ENCODE peak calls at places on chromosome 20, in seven cellular contexts. Y, Q, T, L, S, A and X are unnamed samples.

GRCh38 chr20:63119451-63120285 is 96.3 kb downstream of the YTHDF1 start:
- DNase-seq in Y (no peak), T (no peak), L (no peak), S (no peak), Q (no peak), A (no peak), X (no peak)

GRCh38 chr20:62258499-62259293 is 20.4 kb downstream of the OSBPL2 start:
- DNase-seq in Q (no peak), S (no peak), T (no peak), Y (no peak), A (no peak), L (peak; percentile 42), X (no peak)

GRCh38 chr20:8805737-8806442 is 263.0 kb upstream of the PLCB4 start:
- DNase-seq in A (no peak), Y (no peak), Q (no peak), S (no peak), T (no peak), L (no peak), X (no peak)

GRCh38 chr20:48668451-48668946 is 159.3 kb downstream of the PREX1 start:
- DNase-seq in Y (no peak), Q (no peak), L (no peak), A (no peak), T (no peak), S (peak; percentile 40), X (peak; percentile 76)

GRCh38 chr20:54510546-54511129 is 35.2 kb downstream of the DOK5 start:
- DNase-seq in Y (no peak), A (no peak), Q (no peak), T (no peak), L (no peak), S (peak; percentile 4), X (no peak)

GRCh38 chr20:7650481-7650880 is 289.8 kb downstream of the HAO1 start:
- DNase-seq in Q (no peak), A (no peak), Y (peak; percentile 40), S (no peak), L (no peak), T (no peak), X (no peak)

GRCh38 chr20:34871966-34872603 is 571 bp downstream of the GGT7 start:
- DNase-seq in S (no peak), A (no peak), L (no peak), Y (no peak), Q (no peak), T (no peak), X (no peak)

GRCh38 chr20:41927655-41928054 is 309.5 kb upstream of the CHD6 start:
- DNase-seq in Y (no peak), Q (no peak), A (no peak), S (no peak), L (no peak), T (no peak), X (no peak)

GRCh38 chr20:49470922-49471321 is 11.5 kb downstream of the KCNB1 start:
- DNase-seq in Y (no peak), T (no peak), S (no peak), L (no peak), Q (no peak), A (no peak), X (no peak)

GRCh38 chr20:63553933-63554290 is at the start of gene FNDC11:
- DNase-seq in A (peak; percentile 43), Y (no peak), Q (no peak), L (no peak), T (no peak), S (no peak), X (no peak)

GRCh38 chr20:45055056-45055455 is 45.9 kb downstream of the KCNS1 start:
- DNase-seq in L (no peak), A (no peak), S (no peak), Y (no peak), Q (no peak), T (no peak), X (no peak)

GRCh38 chr20:47466193-47466592 is 35.5 kb upstream of the NCOA3 start:
- DNase-seq in Y (no peak), A (no peak), T (no peak), Q (no peak), L (no peak), S (no peak), X (no peak)

GRCh38 chr20:35312348-35312747 is 20.1 kb upstream of the FAM83C start:
- DNase-seq in A (no peak), S (no peak), Q (no peak), L (peak; percentile 97), T (no peak), Y (no peak), X (no peak)

GRCh38 chr20:38770546-38770945 is 22.3 kb downstream of the ACTR5 start:
- DNase-seq in T (no peak), S (no peak), Y (no peak), L (no peak), A (no peak), Q (no peak), X (no peak)

GRCh38 chr20:37644605-37645004 is 49.2 kb upstream of the CTNNBL1 start:
- DNase-seq in Y (no peak), L (no peak), A (no peak), T (no peak), Q (no peak), S (no peak), X (no peak)

GRCh38 chr20:63235399-63235983 is at the start of gene BIRC7:
- DNase-seq in Q (no peak), L (no peak), Y (no peak), T (no peak), A (no peak), S (no peak), X (no peak)

GRCh38 chr20:63956664-63957003 is 418 bp upstream of the UCKL1 start:
- DNase-seq in A (no peak), Q (no peak), Y (no peak), S (no peak), L (no peak), T (no peak), X (no peak)

GRCh38 chr20:24305366-24305765 is 164.1 kb upstream of the SYNDIG1 start:
- DNase-seq in Q (no peak), L (no peak), T (no peak), S (no peak), Y (no peak), A (no peak), X (no peak)

GRCh38 chr20:48812600-48813445 is 15.0 kb downstream of the PREX1 start:
- DNase-seq in A (no peak), Q (no peak), T (no peak), Y (no peak), L (no peak), S (no peak), X (peak; percentile 49)

GRCh38 chr20:57409672-57410397 is 18.6 kb downstream of the RBM38 start:
- DNase-seq in L (no peak), S (no peak), Y (no peak), Q (no peak), T (no peak), A (no peak), X (no peak)

GRCh38 chr20:31607640-31608255 is 2.7 kb downstream of the ID1 start:
- DNase-seq in Q (no peak), Y (peak; percentile 67), A (no peak), T (no peak), S (no peak), L (peak; percentile 59), X (no peak)

GRCh38 chr20:37375227-37375626 is 29.3 kb downstream of the SRC start:
- DNase-seq in Q (no peak), L (no peak), S (no peak), T (no peak), Y (no peak), A (no peak), X (no peak)

GRCh38 chr20:17895641-17896246 is 72.8 kb downstream of the SNX5 start:
- DNase-seq in L (no peak), T (peak; percentile 84), Y (no peak), A (no peak), Q (no peak), S (no peak), X (no peak)

GRCh38 chr20:20759132-20759531 is 46.7 kb upstream of the RALGAPA2 start:
- DNase-seq in Y (no peak), Q (no peak), L (no peak), T (no peak), A (no peak), S (no peak), X (no peak)

GRCh38 chr20:36793294-36794115 is 19.9 kb upstream of the DSN1 start:
- DNase-seq in Q (no peak), L (no peak), A (no peak), T (no peak), S (no peak), Y (no peak), X (no peak)

GRCh38 chr20:38113401-38114325 is 51.4 kb downstream of the TGM2 start:
- DNase-seq in T (no peak), L (no peak), S (no peak), Y (no peak), A (no peak), Q (no peak), X (no peak)

GRCh38 chr20:34010405-34010895 is 16.7 kb downstream of the RALY start:
- DNase-seq in L (no peak), A (no peak), T (no peak), Y (no peak), Q (no peak), S (no peak), X (no peak)

GRCh38 chr20:53643031-53643832 is 49.6 kb upstream of the ZNF217 start:
- DNase-seq in A (no peak), Y (no peak), T (peak; percentile 79), Q (no peak), L (peak; percentile 87), S (no peak), X (no peak)

GRCh38 chr20:64245746-64246595 is 9.6 kb upstream of the PCMTD2 start:
- DNase-seq in S (no peak), Q (no peak), T (no peak), L (no peak), A (no peak), Y (no peak), X (no peak)

GRCh38 chr20:2680046-2680445 is 12.5 kb upstream of the EBF4 start:
- DNase-seq in A (no peak), S (no peak), L (no peak), T (no peak), Y (no peak), Q (no peak), X (no peak)

GRCh38 chr20:61965606-61966491 is 99.8 kb downstream of the TAF4 start:
- DNase-seq in A (no peak), L (no peak), S (no peak), T (peak; percentile 61), Y (no peak), Q (no peak), X (no peak)

GRCh38 chr20:63312690-63313348 is 19.8 kb downstream of the COL20A1 start:
- DNase-seq in T (no peak), A (no peak), S (no peak), Y (no peak), Q (no peak), L (no peak), X (no peak)

GRCh38 chr20:24948939-24949679 is at the start of gene CST7:
- DNase-seq in L (no peak), Y (no peak), S (no peak), T (peak; percentile 89), Q (no peak), A (no peak), X (no peak)

GRCh38 chr20:45892049-45892816 is 1.1 kb downstream of the CTSA start:
- DNase-seq in T (no peak), Q (no peak), A (no peak), S (no peak), Y (no peak), L (peak; percentile 48), X (no peak)

GRCh38 chr20:13029687-13030510 is 21.1 kb downstream of the SPTLC3 start:
- DNase-seq in S (no peak), Q (no peak), A (no peak), T (no peak), Y (no peak), L (peak; percentile 91), X (no peak)

GRCh38 chr20:21522479-21523397 is 8.9 kb upstream of the NKX2-2 start:
- DNase-seq in S (no peak), Q (peak; percentile 53), A (peak; percentile 47), L (no peak), Y (no peak), T (no peak), X (peak; percentile 49)

GRCh38 chr20:23350855-23351838 is 556 bp downstream of the NXT1 start:
- DNase-seq in Q (no peak), Y (no peak), A (no peak), L (peak; percentile 14), S (no peak), T (no peak), X (peak; percentile 65)

GRCh38 chr20:57857969-57858368 is 148.2 kb upstream of the PMEPA1 start:
- DNase-seq in Q (no peak), Y (no peak), A (no peak), L (no peak), T (no peak), S (no peak), X (no peak)